ENCODE peak calls at places on chromosomes 3 and 15, in five cellular contexts. One of them, this sample, is unnamed.
A peak's percentile ranks its signal among the peaks of the same experiment; 100 is the strongest.

GRCh38 chr15:76994971-76995945 is at the start of gene PSTPIP1:
- DNase-seq in mesenchymal stem cell: no peak
- DNase-seq in trophoblast cell: no peak
- DNase-seq in neuronal stem cell: no peak
- DNase-seq in H1: no peak
- DNase-seq in this sample: no peak

GRCh38 chr15:64461577-64462162 is 1.3 kb downstream of the ZNF609 start:
- DNase-seq in trophoblast cell: no peak
- DNase-seq in mesenchymal stem cell: no peak
- DNase-seq in H1: no peak
- DNase-seq in neuronal stem cell: peak; percentile 64
- DNase-seq in this sample: peak; percentile 34

GRCh38 chr3:30453364-30454039 is 152.9 kb upstream of the TGFBR2 start:
- DNase-seq in neuronal stem cell: no peak
- DNase-seq in trophoblast cell: no peak
- DNase-seq in H1: no peak
- DNase-seq in mesenchymal stem cell: no peak
- DNase-seq in this sample: no peak

GRCh38 chr15:90106522-90107117 is 4.4 kb upstream of the IDH2 start:
- DNase-seq in trophoblast cell: no peak
- DNase-seq in mesenchymal stem cell: peak; percentile 50
- DNase-seq in H1: no peak
- DNase-seq in neuronal stem cell: no peak
- DNase-seq in this sample: no peak

GRCh38 chr3:62562017-62562416 is 188.7 kb upstream of the FEZF2 start:
- DNase-seq in neuronal stem cell: no peak
- DNase-seq in H1: no peak
- DNase-seq in trophoblast cell: no peak
- DNase-seq in mesenchymal stem cell: peak; percentile 16
- DNase-seq in this sample: no peak

GRCh38 chr3:135908225-135908624 is 57.3 kb upstream of the PPP2R3A start:
- DNase-seq in neuronal stem cell: no peak
- DNase-seq in H1: no peak
- DNase-seq in trophoblast cell: peak; percentile 67
- DNase-seq in mesenchymal stem cell: no peak
- DNase-seq in this sample: no peak

GRCh38 chr15:68298882-68299381 is 21.4 kb downstream of the FEM1B start:
- DNase-seq in H1: no peak
- DNase-seq in trophoblast cell: no peak
- DNase-seq in neuronal stem cell: no peak
- DNase-seq in mesenchymal stem cell: peak; percentile 61
- DNase-seq in this sample: no peak

GRCh38 chr15:48493084-48493762 is 152.3 kb downstream of the FBN1 start:
- DNase-seq in trophoblast cell: peak; percentile 27
- DNase-seq in H1: no peak
- DNase-seq in neuronal stem cell: no peak
- DNase-seq in mesenchymal stem cell: peak; percentile 82
- DNase-seq in this sample: no peak

GRCh38 chr3:84962460-84962859 is 3.7 kb downstream of the CADM2 start:
- DNase-seq in mesenchymal stem cell: no peak
- DNase-seq in neuronal stem cell: no peak
- DNase-seq in H1: no peak
- DNase-seq in trophoblast cell: no peak
- DNase-seq in this sample: no peak

GRCh38 chr15:70435369-70435768 is 328.0 kb downstream of the UACA start:
- DNase-seq in trophoblast cell: peak; percentile 67
- DNase-seq in mesenchymal stem cell: no peak
- DNase-seq in neuronal stem cell: no peak
- DNase-seq in H1: no peak
- DNase-seq in this sample: no peak

GRCh38 chr3:124773351-124774304 is 43.4 kb downstream of the UMPS start:
- DNase-seq in neuronal stem cell: no peak
- DNase-seq in H1: no peak
- DNase-seq in trophoblast cell: no peak
- DNase-seq in mesenchymal stem cell: no peak
- DNase-seq in this sample: no peak

GRCh38 chr15:80999623-81000036 is 1.1 kb upstream of the TLNRD1 start:
- DNase-seq in neuronal stem cell: no peak
- DNase-seq in H1: no peak
- DNase-seq in trophoblast cell: no peak
- DNase-seq in mesenchymal stem cell: no peak
- DNase-seq in this sample: no peak

GRCh38 chr3:177831361-177831760 is 634.1 kb upstream of the TBL1XR1 start:
- DNase-seq in H1: no peak
- DNase-seq in mesenchymal stem cell: no peak
- DNase-seq in trophoblast cell: no peak
- DNase-seq in neuronal stem cell: no peak
- DNase-seq in this sample: no peak

GRCh38 chr15:42890161-42890913 is 30.2 kb downstream of the TTBK2 start:
- DNase-seq in neuronal stem cell: no peak
- DNase-seq in mesenchymal stem cell: peak; percentile 30
- DNase-seq in trophoblast cell: peak; percentile 80
- DNase-seq in H1: peak; percentile 15
- DNase-seq in this sample: no peak

GRCh38 chr3:117400303-117400702 is 690.7 kb downstream of the TUSC7 start:
- DNase-seq in mesenchymal stem cell: peak; percentile 2
- DNase-seq in trophoblast cell: no peak
- DNase-seq in H1: no peak
- DNase-seq in neuronal stem cell: no peak
- DNase-seq in this sample: no peak

GRCh38 chr3:30510596-30510995 is 95.8 kb upstream of the TGFBR2 start:
- DNase-seq in mesenchymal stem cell: no peak
- DNase-seq in neuronal stem cell: no peak
- DNase-seq in trophoblast cell: no peak
- DNase-seq in H1: no peak
- DNase-seq in this sample: no peak

GRCh38 chr15:41017051-41017735 is 63.9 kb downstream of the CHAC1 start:
- DNase-seq in trophoblast cell: no peak
- DNase-seq in H1: no peak
- DNase-seq in neuronal stem cell: no peak
- DNase-seq in mesenchymal stem cell: peak; percentile 63
- DNase-seq in this sample: no peak

GRCh38 chr3:38957296-38957695 is 94.4 kb downstream of the SCN11A start:
- DNase-seq in mesenchymal stem cell: no peak
- DNase-seq in neuronal stem cell: no peak
- DNase-seq in trophoblast cell: peak; percentile 88
- DNase-seq in H1: no peak
- DNase-seq in this sample: no peak

GRCh38 chr15:44593042-44593736 is 56.2 kb downstream of the EIF3J start:
- DNase-seq in trophoblast cell: no peak
- DNase-seq in H1: no peak
- DNase-seq in neuronal stem cell: no peak
- DNase-seq in mesenchymal stem cell: peak; percentile 27
- DNase-seq in this sample: no peak

GRCh38 chr15:96947296-96947695 is 616.8 kb downstream of the NR2F2 start:
- DNase-seq in H1: no peak
- DNase-seq in trophoblast cell: no peak
- DNase-seq in neuronal stem cell: no peak
- DNase-seq in mesenchymal stem cell: no peak
- DNase-seq in this sample: peak; percentile 47

GRCh38 chr15:31487811-31488436 is 161.3 kb downstream of the KLF13 start:
- DNase-seq in mesenchymal stem cell: no peak
- DNase-seq in neuronal stem cell: no peak
- DNase-seq in H1: no peak
- DNase-seq in trophoblast cell: no peak
- DNase-seq in this sample: peak; percentile 39

GRCh38 chr15:40955930-40956542 is 2.8 kb downstream of the CHAC1 start:
- DNase-seq in H1: no peak
- DNase-seq in mesenchymal stem cell: peak; percentile 32
- DNase-seq in neuronal stem cell: no peak
- DNase-seq in trophoblast cell: no peak
- DNase-seq in this sample: no peak

GRCh38 chr15:101092186-101092866 is 159.5 kb downstream of the CHSY1 start:
- DNase-seq in mesenchymal stem cell: peak; percentile 61
- DNase-seq in neuronal stem cell: no peak
- DNase-seq in H1: no peak
- DNase-seq in trophoblast cell: no peak
- DNase-seq in this sample: no peak

GRCh38 chr15:76730262-76730661 is 174.9 kb downstream of the SCAPER start:
- DNase-seq in neuronal stem cell: no peak
- DNase-seq in trophoblast cell: no peak
- DNase-seq in mesenchymal stem cell: no peak
- DNase-seq in H1: no peak
- DNase-seq in this sample: no peak

GRCh38 chr15:66587020-66587419 is 21.2 kb upstream of the LCTL start:
- DNase-seq in trophoblast cell: no peak
- DNase-seq in mesenchymal stem cell: no peak
- DNase-seq in neuronal stem cell: no peak
- DNase-seq in H1: no peak
- DNase-seq in this sample: no peak
- H2BK12ac ChIP-seq in trophoblast cell: no peak overlapping the region
- H2BK12ac ChIP-seq in mesenchymal stem cell: no peak overlapping the region
- H2BK12ac ChIP-seq in neuronal stem cell: no peak overlapping the region
- H2BK12ac ChIP-seq in H1: no peak overlapping the region
- H2BK12ac ChIP-seq in this sample: no peak overlapping the region

DNA sequence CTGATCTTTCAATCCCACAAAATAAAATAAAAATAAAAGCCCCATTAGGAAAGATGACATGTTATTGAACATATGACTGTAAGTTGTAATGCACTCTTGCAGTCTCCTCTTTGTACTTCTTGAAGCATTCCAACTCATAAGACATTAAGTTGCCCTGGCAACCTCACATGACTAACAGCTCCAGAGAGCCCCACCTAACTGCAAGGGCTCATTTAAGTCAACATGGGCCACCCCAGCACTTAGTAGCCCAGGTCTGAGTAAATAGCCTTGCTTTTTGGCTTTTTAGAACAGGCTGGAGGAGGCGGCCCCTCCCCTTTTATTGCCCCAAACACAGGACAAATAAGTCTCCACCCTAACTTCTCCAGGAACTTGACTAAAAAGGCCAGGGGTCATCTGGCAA is 135.1 kb downstream of the TMCO5A start:
- DNase-seq in neuronal stem cell: no peak
- DNase-seq in trophoblast cell: peak; percentile 35
- DNase-seq in H1: no peak
- DNase-seq in mesenchymal stem cell: peak; percentile 86
- DNase-seq in this sample: no peak
- H2AFZ ChIP-seq in neuronal stem cell: peak overlapping the region; percentile 55
- H2AFZ ChIP-seq in trophoblast cell: peak overlapping the region; percentile 66
- H2AFZ ChIP-seq in H1: no peak overlapping the region
- H2AFZ ChIP-seq in mesenchymal stem cell: peak overlapping the region; percentile 82
- H2AFZ ChIP-seq in this sample: no peak overlapping the region

DNA sequence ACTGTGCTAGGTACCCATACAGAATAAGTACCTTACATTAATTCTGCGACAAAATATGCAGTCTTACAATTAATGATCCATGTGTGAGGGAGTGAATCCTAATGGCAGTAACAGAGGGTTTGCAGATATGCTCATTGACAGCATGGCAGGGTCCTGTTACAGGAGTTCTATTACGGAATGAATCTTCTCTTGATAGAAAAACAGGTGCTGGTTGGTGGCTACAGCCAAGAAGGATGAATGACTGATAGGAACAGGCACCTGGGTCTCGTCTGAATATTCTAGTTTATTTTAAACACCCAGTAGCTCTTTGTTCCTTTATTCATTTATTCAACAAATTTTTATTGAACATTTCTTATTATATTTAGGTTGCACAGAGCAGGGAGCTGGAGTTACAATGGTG is 22.8 kb downstream of the PGBD4 start:
- DNase-seq in mesenchymal stem cell: no peak
- DNase-seq in H1: no peak
- DNase-seq in neuronal stem cell: no peak
- DNase-seq in trophoblast cell: no peak
- DNase-seq in this sample: no peak
- H2BK12ac ChIP-seq in mesenchymal stem cell: no peak overlapping the region
- H2BK12ac ChIP-seq in H1: no peak overlapping the region
- H2BK12ac ChIP-seq in neuronal stem cell: no peak overlapping the region
- H2BK12ac ChIP-seq in trophoblast cell: no peak overlapping the region
- H2BK12ac ChIP-seq in this sample: no peak overlapping the region

GRCh38 chr3:185361920-185362319 is 1.0 kb upstream of the MAP3K13 start:
- DNase-seq in neuronal stem cell: no peak
- DNase-seq in H1: no peak
- DNase-seq in trophoblast cell: no peak
- DNase-seq in mesenchymal stem cell: peak; percentile 70
- DNase-seq in this sample: no peak
- H2AFZ ChIP-seq in neuronal stem cell: no peak overlapping the region
- H2AFZ ChIP-seq in H1: no peak overlapping the region
- H2AFZ ChIP-seq in trophoblast cell: no peak overlapping the region
- H2AFZ ChIP-seq in mesenchymal stem cell: no peak overlapping the region
- H2AFZ ChIP-seq in this sample: no peak overlapping the region

GRCh38 chr3:50235716-50236483 is at the start of gene GNAI2:
- DNase-seq in trophoblast cell: peak; percentile 99
- DNase-seq in neuronal stem cell: peak; percentile 98
- DNase-seq in mesenchymal stem cell: peak; percentile 99
- DNase-seq in H1: peak; percentile 95
- DNase-seq in this sample: peak; percentile 99

GRCh38 chr3:50230106-50230832 is 5.7 kb upstream of the GNAI2 start:
- DNase-seq in H1: no peak
- DNase-seq in neuronal stem cell: no peak
- DNase-seq in mesenchymal stem cell: no peak
- DNase-seq in trophoblast cell: no peak
- DNase-seq in this sample: no peak

GRCh38 chr3:50230833-50231125 is 5.2 kb upstream of the GNAI2 start:
- DNase-seq in neuronal stem cell: no peak
- DNase-seq in H1: no peak
- DNase-seq in mesenchymal stem cell: no peak
- DNase-seq in trophoblast cell: no peak
- DNase-seq in this sample: no peak

GRCh38 chr3:50231581-50231980 is 4.4 kb upstream of the GNAI2 start:
- DNase-seq in H1: no peak
- DNase-seq in mesenchymal stem cell: no peak
- DNase-seq in trophoblast cell: no peak
- DNase-seq in neuronal stem cell: no peak
- DNase-seq in this sample: no peak

DNA sequence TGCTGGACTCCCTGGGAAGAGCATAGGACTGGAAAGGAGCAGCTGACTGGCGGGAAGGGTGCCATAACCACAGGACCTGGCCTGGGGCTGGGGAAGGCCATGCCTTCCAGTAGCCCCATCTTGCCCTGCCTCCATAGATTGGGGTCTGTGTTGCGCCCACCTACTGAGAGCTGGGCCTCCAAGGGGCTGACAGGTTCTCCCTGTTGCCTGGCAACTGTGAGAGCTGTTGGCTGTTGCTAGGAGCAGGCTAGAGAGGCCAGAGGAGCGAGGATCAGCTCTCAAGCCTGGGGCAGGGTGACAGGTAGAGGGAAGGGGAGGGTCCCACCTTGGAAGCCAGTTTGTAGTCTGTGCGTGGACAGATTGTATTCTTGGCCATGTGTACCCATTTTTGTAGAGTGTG is 2.8 kb upstream of the GNAI2 start:
- DNase-seq in neuronal stem cell: no peak
- DNase-seq in H1: no peak
- DNase-seq in trophoblast cell: no peak
- DNase-seq in mesenchymal stem cell: no peak
- DNase-seq in this sample: no peak
- H2BK12ac ChIP-seq in neuronal stem cell: peak overlapping the region; percentile 76
- H2BK12ac ChIP-seq in H1: no peak overlapping the region
- H2BK12ac ChIP-seq in trophoblast cell: no peak overlapping the region
- H2BK12ac ChIP-seq in mesenchymal stem cell: no peak overlapping the region
- H2BK12ac ChIP-seq in this sample: no peak overlapping the region

GRCh38 chr3:5004319-5005152 is 25.3 kb downstream of the BHLHE40 start:
- DNase-seq in mesenchymal stem cell: no peak
- DNase-seq in neuronal stem cell: no peak
- DNase-seq in H1: no peak
- DNase-seq in trophoblast cell: no peak
- DNase-seq in this sample: no peak
- H2AFZ ChIP-seq in mesenchymal stem cell: no peak overlapping the region
- H2AFZ ChIP-seq in neuronal stem cell: peak overlapping the region; percentile 22
- H2AFZ ChIP-seq in H1: no peak overlapping the region
- H2AFZ ChIP-seq in trophoblast cell: peak overlapping the region; percentile 40
- H2AFZ ChIP-seq in this sample: no peak overlapping the region